ENCODE peak calls at places on chromosomes 1 and 21, in seven cellular contexts. U is WTC11, I is HEK293T, L is HepG2, G is HCT116, Q is H1, Y is K562. V is an unnamed sample.

GRCh38 chr1:70685300-70686286 is 274.5 kb downstream of the CTH start:
- DNase-seq in U (peak), I (peak), L (peak), G (peak), Q (peak), Y (peak), V (peak)

GRCh38 chr1:24502168-24503002 is at the start of gene RCAN3:
- DNase-seq in U (peak), I (peak), L (peak), G (peak), Q (peak), Y (peak), V (no peak)

GRCh38 chr1:185318431-185319151 is 1.5 kb upstream of the IVNS1ABP start:
- DNase-seq in U (no peak), I (no peak), L (no peak), G (no peak), Q (no peak), Y (peak), V (no peak)

GRCh38 chr21:20329636-20330035 is 668.6 kb upstream of the NCAM2 start:
- DNase-seq in U (no peak), I (no peak), L (no peak), G (no peak), Q (no peak), Y (peak), V (no peak)

GRCh38 chr21:44894687-44895302 is 21.3 kb upstream of the PTTG1IP start:
- DNase-seq in U (no peak), I (no peak), L (no peak), G (no peak), Q (no peak), Y (no peak), V (no peak)

GRCh38 chr1:1020000-1020404 is at the start of gene AGRN:
- DNase-seq in U (no peak), I (peak), L (no peak), G (no peak), Q (no peak), Y (peak), V (no peak)

GRCh38 chr21:34887729-34888568 is 161.2 kb downstream of the RUNX1 start:
- DNase-seq in U (peak), I (peak), L (peak), G (no peak), Q (no peak), Y (peak), V (no peak)

GRCh38 chr1:178941261-178941689 is 70.4 kb upstream of the ANGPTL1 start:
- DNase-seq in U (no peak), I (no peak), L (no peak), G (no peak), Q (peak), Y (no peak), V (no peak)

GRCh38 chr1:167345386-167345733 is 124.7 kb downstream of the POU2F1 start:
- DNase-seq in U (no peak), I (no peak), L (no peak), G (no peak), Q (no peak), Y (no peak), V (no peak)

GRCh38 chr1:154557939-154558609 is 388 bp downstream of the UBE2Q1 start:
- DNase-seq in U (peak), I (peak), L (no peak), G (no peak), Q (peak), Y (peak), V (no peak)

GRCh38 chr1:180265871-180266270 is 35.8 kb downstream of the LHX4 start:
- DNase-seq in U (no peak), I (no peak), L (no peak), G (no peak), Q (no peak), Y (no peak), V (no peak)

GRCh38 chr1:217138839-217139466 is 415.7 kb upstream of the ESRRG start:
- DNase-seq in U (peak), I (no peak), L (no peak), G (no peak), Q (peak), Y (no peak), V (no peak)

GRCh38 chr1:31763671-31764306 is 351 bp downstream of the ADGRB2 start:
- DNase-seq in U (no peak), I (no peak), L (no peak), G (no peak), Q (no peak), Y (no peak), V (no peak)

GRCh38 chr1:54052470-54052933 is 502 bp downstream of the TMEM59 start:
- DNase-seq in U (peak), I (peak), L (peak), G (no peak), Q (no peak), Y (peak), V (no peak)

GRCh38 chr1:198135366-198135765 is 21.4 kb upstream of the NEK7 start:
- DNase-seq in U (no peak), I (no peak), L (no peak), G (no peak), Q (no peak), Y (no peak), V (no peak)

GRCh38 chr21:45573452-45574035 is 31.3 kb upstream of the SLC19A1 start:
- DNase-seq in U (no peak), I (no peak), L (no peak), G (no peak), Q (no peak), Y (no peak), V (no peak)

GRCh38 chr1:160519542-160520435 is 3.3 kb downstream of the SLAMF6 start:
- DNase-seq in U (no peak), I (no peak), L (no peak), G (no peak), Q (no peak), Y (peak), V (peak)

GRCh38 chr1:202615501-202616354 is 94.5 kb downstream of the SYT2 start:
- DNase-seq in U (no peak), I (no peak), L (no peak), G (no peak), Q (no peak), Y (no peak), V (peak)

GRCh38 chr1:236141447-236142357 is 637 bp upstream of the GPR137B start:
- DNase-seq in U (peak), I (peak), L (no peak), G (no peak), Q (peak), Y (no peak), V (no peak)

GRCh38 chr1:33140153-33141149 is 41.4 kb downstream of the TRIM62 start:
- DNase-seq in U (no peak), I (no peak), L (peak), G (no peak), Q (peak), Y (no peak), V (no peak)

GRCh38 chr1:3494321-3495308 is 40.1 kb downstream of the ARHGEF16 start:
- DNase-seq in U (no peak), I (no peak), L (no peak), G (no peak), Q (no peak), Y (no peak), V (no peak)

GRCh38 chr1:21904725-21905520 is 32.2 kb downstream of the HSPG2 start:
- DNase-seq in U (no peak), I (no peak), L (no peak), G (peak), Q (no peak), Y (peak), V (no peak)

GRCh38 chr1:28668956-28669719 is 554 bp downstream of the GMEB1 start:
- DNase-seq in U (peak), I (peak), L (peak), G (peak), Q (peak), Y (peak), V (no peak)

GRCh38 chr1:200877010-200877409 is 4.2 kb downstream of the GPR25 start:
- DNase-seq in U (no peak), I (no peak), L (no peak), G (no peak), Q (no peak), Y (no peak), V (no peak)

GRCh38 chr1:9449106-9449627 is 90.1 kb upstream of the SLC25A33 start:
- DNase-seq in U (no peak), I (no peak), L (peak), G (no peak), Q (no peak), Y (no peak), V (no peak)

GRCh38 chr1:111620412-111620971 is 903 bp downstream of the RAP1A start:
- DNase-seq in U (no peak), I (no peak), L (no peak), G (no peak), Q (peak), Y (peak), V (no peak)

GRCh38 chr1:87872189-87872588 is 543.5 kb downstream of the LMO4 start:
- DNase-seq in U (no peak), I (no peak), L (no peak), G (no peak), Q (no peak), Y (no peak), V (no peak)

GRCh38 chr21:18522181-18522771 is 118.7 kb upstream of the TMPRSS15 start:
- DNase-seq in U (no peak), I (no peak), L (no peak), G (no peak), Q (no peak), Y (no peak), V (no peak)

DNA sequence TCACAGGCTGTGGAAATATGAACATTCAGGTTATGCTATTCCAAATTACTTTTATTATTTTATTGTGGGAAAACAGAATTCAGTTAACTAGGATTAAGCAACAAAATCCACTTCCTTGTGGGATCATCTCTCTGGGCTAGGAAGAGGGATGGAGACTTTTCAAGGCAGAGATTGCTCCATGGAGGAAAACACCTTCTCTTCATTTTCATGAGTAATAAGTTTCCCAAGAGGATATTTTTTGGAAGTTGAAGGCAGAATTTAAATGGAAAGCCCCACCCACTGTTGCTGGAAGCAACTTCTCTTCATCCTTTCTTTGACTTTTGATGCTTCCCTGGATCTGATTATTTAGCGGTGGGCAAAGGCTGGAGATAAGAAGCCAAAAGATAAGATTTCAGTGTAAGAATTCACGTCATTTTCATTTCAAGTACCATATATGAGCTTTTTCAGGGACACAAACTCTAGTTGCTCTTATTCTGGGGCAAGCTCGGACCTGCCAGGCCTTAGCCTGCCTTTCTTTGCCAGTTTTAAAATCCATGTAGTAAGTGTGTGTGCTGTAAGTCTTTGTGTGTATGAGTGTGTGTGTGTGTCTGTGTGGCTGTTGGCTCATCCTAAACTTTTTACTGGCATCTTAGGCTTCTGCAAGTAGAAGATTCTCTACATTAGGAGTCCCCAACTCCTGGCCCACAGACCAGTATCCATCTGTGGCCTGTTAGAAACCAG is 11.7 kb upstream of the IL24 start:
- DNase-seq in U (no peak), I (no peak), L (no peak), G (no peak), Q (no peak), Y (no peak), V (no peak)
- TF ChIP-seq SP1 in U (no peak), I (no peak), L (no peak), G (no peak), Q (no peak), Y (no peak), V (no peak)

DNA sequence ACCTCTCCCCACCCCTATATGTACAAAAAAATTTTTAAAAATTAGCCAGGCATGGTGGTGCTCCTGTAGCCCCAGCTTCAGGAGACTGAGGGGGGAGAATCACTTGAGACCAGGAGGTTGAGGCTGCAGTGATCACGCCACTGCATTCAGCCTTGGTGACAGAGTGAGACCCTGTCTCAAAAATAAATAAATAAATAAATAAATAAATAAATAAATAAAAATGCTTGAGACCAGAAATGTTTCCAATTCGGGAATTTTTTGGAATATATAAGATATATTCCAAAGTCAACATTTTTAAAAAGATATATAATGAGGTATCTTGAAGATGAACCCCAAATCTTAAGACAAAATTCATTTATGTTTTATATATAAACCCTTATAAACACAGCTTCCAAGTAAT is 42.4 kb upstream of the RAB4A start:
- DNase-seq in U (no peak), I (no peak), L (no peak), G (no peak), Q (no peak), Y (no peak), V (no peak)
- TF ChIP-seq SP1 in U (no peak), I (no peak), L (no peak), G (no peak), Q (no peak), Y (no peak), V (no peak)

GRCh38 chr21:41740604-41741252 is 26.1 kb downstream of the RIPK4 start:
- DNase-seq in U (no peak), I (no peak), L (no peak), G (no peak), Q (no peak), Y (no peak), V (no peak)

GRCh38 chr21:41737656-41738324 is 29.1 kb downstream of the RIPK4 start:
- DNase-seq in U (no peak), I (no peak), L (no peak), G (no peak), Q (no peak), Y (no peak), V (no peak)

GRCh38 chr21:41739936-41740335 is 26.9 kb downstream of the RIPK4 start:
- DNase-seq in U (no peak), I (no peak), L (no peak), G (no peak), Q (no peak), Y (no peak), V (no peak)

GRCh38 chr21:41741253-41742072 is 25.4 kb downstream of the RIPK4 start:
- DNase-seq in U (no peak), I (no peak), L (no peak), G (no peak), Q (no peak), Y (no peak), V (no peak)

GRCh38 chr21:41739011-41739410 is 27.8 kb downstream of the RIPK4 start:
- DNase-seq in U (no peak), I (no peak), L (no peak), G (no peak), Q (no peak), Y (no peak), V (no peak)
- TF ChIP-seq SP1 in U (no peak), I (no peak), L (no peak), G (no peak), Q (no peak), Y (no peak), V (no peak)

DNA sequence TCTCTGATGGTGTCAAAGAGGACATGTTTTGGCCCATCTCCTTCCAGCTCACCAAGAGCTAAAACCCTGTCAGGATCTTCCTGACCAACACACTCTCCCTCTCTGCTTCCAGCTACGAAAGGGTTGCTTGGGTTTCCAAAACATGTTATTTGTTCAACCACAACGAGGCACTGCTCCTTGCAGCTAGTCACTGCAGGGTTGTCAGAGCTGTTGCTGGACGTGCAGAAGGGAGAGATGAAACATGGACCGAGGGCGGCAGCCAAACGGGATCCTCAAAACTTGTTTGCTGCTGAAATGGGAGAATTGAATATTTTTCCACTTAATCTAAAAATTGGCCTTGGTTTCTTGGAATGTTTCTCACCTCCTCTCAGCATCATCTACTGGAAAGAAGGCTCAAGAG is 12.4 kb downstream of the ZBTB18 start:
- DNase-seq in U (no peak), I (no peak), L (no peak), G (no peak), Q (no peak), Y (no peak), V (no peak)
- TF ChIP-seq SP1 in U (no peak), I (no peak), L (no peak), G (no peak), Q (no peak), Y (no peak), V (no peak)